ENCODE peak calls at places on chromosomes 16 and 17, in seven cellular contexts. G, Y, L, Z, M, Q and F are unnamed samples.

GRCh38 chr16:85330694-85331188 is 218.5 kb upstream of the CIBAR2 start:
- DNase-seq in Z (no peak), Q (peak; percentile 85), M (peak; percentile 97), G (peak; percentile 87), L (no peak), Y (no peak), F (peak; percentile 86)

GRCh38 chr17:6374761-6375312 is 60.1 kb downstream of the AIPL1 start:
- DNase-seq in G (no peak), Q (no peak), L (no peak), M (peak; percentile 90), Y (no peak), Z (no peak), F (peak; percentile 61)

GRCh38 chr17:58529275-58529674 is 14.8 kb upstream of the MTMR4 start:
- DNase-seq in Y (no peak), Q (no peak), M (no peak), L (no peak), G (no peak), Z (no peak), F (no peak)

GRCh38 chr17:17693253-17693954 is 12.1 kb downstream of the RAI1 start:
- DNase-seq in Q (no peak), Z (no peak), L (no peak), G (peak; percentile 68), M (peak; percentile 62), Y (no peak), F (no peak)

GRCh38 chr16:29678691-29679267 is at the start of gene QPRT:
- DNase-seq in G (peak; percentile 63), L (no peak), Z (peak; percentile 62), M (peak; percentile 90), Y (no peak), Q (peak; percentile 78), F (peak; percentile 22)

GRCh38 chr16:24409045-24409444 is 130.3 kb upstream of the RBBP6 start:
- DNase-seq in Z (no peak), M (no peak), Y (no peak), L (no peak), Q (no peak), G (no peak), F (no peak)

GRCh38 chr17:34519286-34519685 is 60.1 kb upstream of the TMEM132E start:
- DNase-seq in Y (no peak), Q (no peak), Z (no peak), M (no peak), G (no peak), L (no peak), F (no peak)

GRCh38 chr16:22192261-22193133 is 13.6 kb upstream of the EEF2K start:
- DNase-seq in Q (peak; percentile 99), Z (peak; percentile 94), Y (peak; percentile 81), G (peak; percentile 68), L (peak; percentile 63), M (peak; percentile 83), F (peak; percentile 91)

GRCh38 chr16:80974649-80975376 is 31.9 kb downstream of the CMC2 start:
- DNase-seq in Z (no peak), Q (peak; percentile 10), Y (no peak), M (no peak), L (no peak), G (no peak), F (no peak)

GRCh38 chr17:10197721-10198508 is 491 bp downstream of the GAS7 start:
- DNase-seq in G (no peak), Z (no peak), Y (no peak), L (no peak), Q (no peak), M (peak; percentile 33), F (no peak)

GRCh38 chr16:79809376-79809775 is 208.8 kb upstream of the MAF start:
- DNase-seq in Z (no peak), Q (no peak), L (no peak), M (no peak), Y (no peak), G (no peak), F (no peak)

GRCh38 chr16:57957396-57958392 is 13.2 kb downstream of the CNGB1 start:
- DNase-seq in G (no peak), L (no peak), Y (no peak), Q (no peak), M (no peak), Z (no peak), F (no peak)

GRCh38 chr17:42577140-42577531 is 393 bp downstream of the PSMC3IP start:
- DNase-seq in Z (no peak), M (peak; percentile 55), Q (no peak), G (no peak), L (no peak), Y (no peak), F (no peak)

GRCh38 chr16:16150117-16150877 is 73.0 kb downstream of the ABCC6 start:
- DNase-seq in Y (no peak), Q (peak; percentile 95), G (no peak), L (no peak), Z (no peak), M (no peak), F (peak; percentile 76)

GRCh38 chr16:46727184-46727583 is 21.0 kb downstream of the MYLK3 start:
- DNase-seq in Z (no peak), L (no peak), M (no peak), G (no peak), Q (no peak), Y (no peak), F (no peak)

GRCh38 chr17:63082273-63082861 is 116.3 kb downstream of the TANC2 start:
- DNase-seq in L (no peak), G (peak; percentile 42), Z (no peak), Q (peak; percentile 77), M (peak; percentile 52), Y (no peak), F (peak; percentile 58)

GRCh38 chr17:65627892-65628622 is 66.6 kb upstream of the AXIN2 start:
- DNase-seq in Y (no peak), L (no peak), Q (peak; percentile 78), G (no peak), Z (peak; percentile 79), M (peak; percentile 87), F (peak; percentile 92)

GRCh38 chr17:80416260-80416939 is 1.4 kb downstream of the ENDOV start:
- DNase-seq in Q (no peak), L (no peak), M (no peak), Z (no peak), G (no peak), Y (no peak), F (no peak)

GRCh38 chr17:76135810-76136188 is 5.2 kb downstream of the FOXJ1 start:
- DNase-seq in L (no peak), Y (no peak), Q (no peak), Z (no peak), M (no peak), G (no peak), F (no peak)
- H3K4me1 ChIP-seq in L (peaks cover 43% of the 10 kb centered on the region), Y (peaks cover 11% of the 10 kb centered on the region), Q (no peaks in the 10 kb centered on the region), Z (peaks cover 6% of the 10 kb centered on the region), M (peaks cover 69% of the 10 kb centered on the region), G (peaks cover 24% of the 10 kb centered on the region), F (no peaks in the 10 kb centered on the region)

GRCh38 chr17:79123988-79124387 is 49.4 kb downstream of the ENGASE start:
- DNase-seq in M (no peak), Y (no peak), L (no peak), Q (no peak), Z (no peak), G (no peak), F (no peak)
- H3K4me3 ChIP-seq in M (no peak overlapping the region), Y (no peak overlapping the region), L (no peak overlapping the region), Q (no peak overlapping the region), Z (no peak overlapping the region), G (no peak overlapping the region), F (no peak overlapping the region)

DNA sequence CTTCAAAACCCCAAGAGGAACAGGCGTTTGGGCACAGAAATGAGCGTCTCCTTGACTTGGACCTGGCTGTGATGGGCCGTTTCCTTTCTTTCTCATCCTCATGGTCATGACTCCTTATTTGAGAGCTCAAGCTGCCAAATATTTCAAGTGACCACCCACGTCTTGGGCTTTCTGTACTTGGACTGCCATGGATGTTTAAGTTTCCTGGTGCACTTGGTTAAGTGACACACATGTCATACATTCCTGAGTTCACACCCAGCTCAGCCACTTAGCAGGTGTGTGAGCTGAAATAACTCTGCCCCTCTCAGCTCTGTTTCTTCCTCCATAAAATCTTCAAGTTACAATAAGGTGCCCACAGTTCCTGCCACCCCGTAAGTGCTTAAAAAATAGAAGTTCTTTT is 114.5 kb downstream of the CLEC16A start:
- DNase-seq in Y (no peak), G (no peak), L (no peak), Z (peak; percentile 31), M (no peak), Q (no peak), F (no peak)
- H3K4me1 ChIP-seq in Y (peaks cover 12% of the 10 kb centered on the region), G (peaks cover 22% of the 10 kb centered on the region), L (no peaks in the 10 kb centered on the region), Z (no peaks in the 10 kb centered on the region), M (peaks cover 7% of the 10 kb centered on the region), Q (no peaks in the 10 kb centered on the region), F (peaks cover 7% of the 10 kb centered on the region)

DNA sequence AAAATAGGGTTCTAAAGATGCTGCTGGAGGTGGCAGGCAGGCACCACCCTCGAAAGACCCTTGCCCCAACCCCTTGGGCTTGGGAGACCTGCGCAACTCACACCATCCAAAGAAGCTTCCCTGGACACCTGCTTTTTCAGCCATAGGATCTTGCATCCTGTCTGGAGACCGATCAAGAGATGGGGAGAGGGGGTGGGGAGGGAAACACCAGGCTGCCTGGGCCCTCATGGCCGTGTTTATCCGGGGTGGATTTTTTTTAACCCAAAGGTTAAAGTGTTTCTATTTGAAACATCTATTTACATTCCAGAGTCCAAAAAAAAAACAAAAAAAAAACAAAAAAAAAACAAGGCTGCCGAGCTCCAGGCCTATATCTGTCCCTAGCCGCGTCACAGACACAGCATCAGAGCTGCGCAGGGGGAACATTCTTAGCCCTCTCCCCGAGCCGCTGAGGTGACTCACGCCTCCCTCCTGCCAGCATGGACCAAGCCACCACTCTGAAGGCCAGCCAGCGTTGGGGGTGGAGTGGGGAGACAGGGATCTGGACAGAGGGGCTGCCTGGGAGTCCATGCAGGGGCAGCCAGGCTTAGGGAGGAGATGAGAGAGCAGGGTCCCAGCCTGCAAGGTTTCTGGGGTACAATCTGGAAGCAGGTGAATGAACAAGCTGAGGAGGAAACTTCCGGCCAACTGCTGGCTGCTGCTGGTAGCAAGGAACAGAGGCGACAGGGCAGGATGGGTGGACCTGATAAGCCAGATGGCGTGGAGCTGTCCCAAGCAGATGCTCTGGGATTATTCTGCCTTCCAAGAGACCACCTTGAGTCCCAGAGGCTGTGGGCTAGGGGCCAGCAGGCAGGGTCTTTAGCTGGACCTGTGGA is 14.8 kb downstream of the HDAC5 start:
- DNase-seq in M (peak; percentile 99), G (no peak), Y (peak; percentile 54), L (no peak), Q (peak; percentile 96), Z (peak; percentile 77), F (peak; percentile 98)
- H3K4me3 ChIP-seq in M (no peak overlapping the region), G (no peak overlapping the region), Y (no peak overlapping the region), L (no peak overlapping the region), Q (peak overlapping the region; percentile 56), Z (no peak overlapping the region), F (no peak overlapping the region)

DNA sequence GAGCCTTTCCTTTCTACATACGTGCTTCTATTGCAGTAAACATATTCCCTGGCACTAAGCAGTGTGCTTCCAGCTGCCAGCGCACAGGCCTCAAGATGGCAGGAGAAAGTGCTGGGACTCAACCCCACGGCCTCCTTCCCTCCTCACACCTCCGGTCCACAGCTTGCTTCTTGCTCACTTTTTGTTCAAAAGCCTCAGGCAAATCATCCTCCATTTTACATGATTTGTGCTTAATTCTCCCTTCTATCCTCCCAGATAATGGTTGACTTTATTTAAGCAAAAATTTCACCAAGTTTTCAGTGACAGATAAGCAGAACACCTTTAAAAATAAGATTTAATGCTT is 5.5 kb downstream of the CDK5R1 start:
- DNase-seq in L (no peak), Q (no peak), Y (no peak), M (no peak), Z (no peak), G (no peak), F (no peak)
- H3K4me1 ChIP-seq in L (peaks cover 88% of the 10 kb centered on the region), Q (peaks cover 7% of the 10 kb centered on the region), Y (peaks cover 12% of the 10 kb centered on the region), M (peaks cover 55% of the 10 kb centered on the region), Z (no peaks in the 10 kb centered on the region), G (peaks cover 2% of the 10 kb centered on the region), F (peaks cover 10% of the 10 kb centered on the region)

GRCh38 chr17:37743612-37743874 is 1.3 kb downstream of the HNF1B start:
- DNase-seq in Y (no peak), G (no peak), Z (peak; percentile 80), Q (no peak), L (no peak), M (no peak), F (no peak)
- H3K4me3 ChIP-seq in Y (no peak overlapping the region), G (no peak overlapping the region), Z (peak overlapping the region; percentile 60), Q (no peak overlapping the region), L (peak overlapping the region; percentile 27), M (peak overlapping the region; percentile 88), F (no peak overlapping the region)